ENCODE peak calls at places on chromosomes 16 and 17, in six cellular contexts. A, F, V, E, G and P are unnamed samples.

GRCh38 chr16:26863971-26864370 is 202.8 kb upstream of the C16orf82 start:
- DNase-seq in A (no peak), F (no peak), V (no peak), E (no peak), G (no peak), P (no peak)

GRCh38 chr16:30923554-30924085 is at the start of gene FBXL19:
- DNase-seq in A (no peak), F (no peak), V (no peak), E (peak), G (no peak), P (no peak)

GRCh38 chr16:87295661-87296531 is 21.3 kb downstream of the C16orf95 start:
- DNase-seq in A (no peak), F (no peak), V (no peak), E (no peak), G (no peak), P (no peak)

GRCh38 chr17:8314797-8315739 is 5.0 kb downstream of the ARHGEF15 start:
- DNase-seq in A (no peak), F (no peak), V (no peak), E (no peak), G (no peak), P (no peak)

GRCh38 chr17:58268326-58268725 is 12.4 kb downstream of the MPO start:
- DNase-seq in A (no peak), F (no peak), V (no peak), E (no peak), G (no peak), P (no peak)

GRCh38 chr17:82435601-82436583 is 14.7 kb downstream of the CYBC1 start:
- DNase-seq in A (no peak), F (no peak), V (no peak), E (no peak), G (no peak), P (no peak)

GRCh38 chr16:83606486-83607030 is 201.2 kb upstream of the HSBP1 start:
- DNase-seq in A (no peak), F (no peak), V (no peak), E (no peak), G (peak), P (no peak)

GRCh38 chr17:60554377-60554788 is 28.3 kb upstream of the APPBP2 start:
- DNase-seq in A (peak), F (no peak), V (no peak), E (no peak), G (no peak), P (peak)

GRCh38 chr16:75911896-75912295 is 185.6 kb upstream of the CPHXL start:
- DNase-seq in A (no peak), F (no peak), V (no peak), E (no peak), G (no peak), P (no peak)

GRCh38 chr16:83004868-83005652 is 378.3 kb downstream of the CDH13 start:
- DNase-seq in A (no peak), F (no peak), V (no peak), E (no peak), G (no peak), P (no peak)

GRCh38 chr16:383326-384020 is 1.7 kb upstream of the PGAP6 start:
- DNase-seq in A (no peak), F (no peak), V (no peak), E (peak), G (peak), P (no peak)

GRCh38 chr17:79979201-79979840 is 56.4 kb downstream of the TBC1D16 start:
- DNase-seq in A (no peak), F (no peak), V (no peak), E (no peak), G (no peak), P (no peak)

GRCh38 chr16:12182202-12182601 is 205.7 kb downstream of the SNX29 start:
- DNase-seq in A (no peak), F (no peak), V (no peak), E (no peak), G (no peak), P (no peak)

GRCh38 chr16:1613728-1614225 is 1.6 kb downstream of the CRAMP1 start:
- DNase-seq in A (no peak), F (no peak), V (no peak), E (no peak), G (peak), P (no peak)

GRCh38 chr17:60253048-60253447 is 103.3 kb downstream of the CA4 start:
- DNase-seq in A (no peak), F (no peak), V (no peak), E (no peak), G (no peak), P (no peak)

GRCh38 chr17:42431758-42432161 is 8.7 kb upstream of the CAVIN1 start:
- DNase-seq in A (no peak), F (no peak), V (no peak), E (no peak), G (no peak), P (no peak)

GRCh38 chr16:11254913-11255736 is 879 bp downstream of the SOCS1 start:
- DNase-seq in A (no peak), F (no peak), V (no peak), E (peak), G (no peak), P (no peak)

GRCh38 chr16:50411034-50411433 is 42.2 kb upstream of the BRD7 start:
- DNase-seq in A (no peak), F (no peak), V (no peak), E (no peak), G (no peak), P (no peak)

GRCh38 chr16:1645914-1646525 is 32.1 kb upstream of the JPT2 start:
- DNase-seq in A (no peak), F (no peak), V (no peak), E (peak), G (peak), P (no peak)

GRCh38 chr17:79080761-79081290 is 6.2 kb downstream of the ENGASE start:
- DNase-seq in A (no peak), F (no peak), V (no peak), E (no peak), G (no peak), P (no peak)

GRCh38 chr16:20265019-20265418 is 62.3 kb downstream of the GP2 start:
- DNase-seq in A (no peak), F (no peak), V (no peak), E (no peak), G (no peak), P (no peak)

GRCh38 chr16:16797239-16797638 is 418.3 kb downstream of the NPIPA7 start:
- DNase-seq in A (no peak), F (no peak), V (no peak), E (no peak), G (peak), P (no peak)

GRCh38 chr17:35212668-35213067 is 18.5 kb upstream of the SLC35G3 start:
- DNase-seq in A (no peak), F (no peak), V (no peak), E (no peak), G (no peak), P (no peak)

GRCh38 chr16:71288570-71288889 is 672 bp downstream of the CMTR2 start:
- DNase-seq in A (no peak), F (no peak), V (no peak), E (no peak), G (no peak), P (no peak)

GRCh38 chr17:27549251-27549919 is 81.6 kb upstream of the LGALS9 start:
- DNase-seq in A (no peak), F (no peak), V (no peak), E (no peak), G (no peak), P (no peak)

GRCh38 chr17:39118674-39119419 is 32.6 kb downstream of the PLXDC1 start:
- DNase-seq in A (no peak), F (no peak), V (peak), E (no peak), G (no peak), P (no peak)

GRCh38 chr16:72864130-72864833 is 183.6 kb downstream of the ZFHX3 start:
- DNase-seq in A (no peak), F (no peak), V (no peak), E (no peak), G (no peak), P (no peak)

GRCh38 chr17:45244725-45245656 is 16.9 kb downstream of the SPATA32 start:
- DNase-seq in A (no peak), F (no peak), V (no peak), E (no peak), G (no peak), P (no peak)

GRCh38 chr17:61235821-61236197 is 163.8 kb upstream of the TBX2 start:
- DNase-seq in A (no peak), F (peak), V (no peak), E (no peak), G (no peak), P (no peak)

GRCh38 chr17:19630651-19631050 is 17.9 kb upstream of the ALDH3A2 start:
- DNase-seq in A (no peak), F (no peak), V (no peak), E (no peak), G (no peak), P (no peak)

GRCh38 chr16:87321336-87322107 is 4.3 kb upstream of the C16orf95 start:
- DNase-seq in A (no peak), F (no peak), V (no peak), E (no peak), G (no peak), P (no peak)

GRCh38 chr16:55263271-55264250 is 60.4 kb upstream of the IRX6 start:
- DNase-seq in A (no peak), F (no peak), V (no peak), E (no peak), G (no peak), P (no peak)

GRCh38 chr17:27597783-27598320 is 33.1 kb upstream of the LGALS9 start:
- DNase-seq in A (no peak), F (no peak), V (no peak), E (no peak), G (no peak), P (no peak)